ENCODE peak calls at places on chromosomes 2 and 18, in ten cellular contexts. T is occipital lobe, N is NCI-H460, V is lower leg skin, O is memory B cell, Y is NCI-H69, U is mesenteric fat pad, S is astrocyte of the spinal cord, W is BE2C, J is esophagus squamous epithelium. R is an unnamed sample.

GRCh38 chr18:36580874-36581750 is 247.7 kb downstream of the TPGS2 start:
- DNase-seq in T (no peak), N (no peak), V (no peak), O (no peak), Y (no peak), U (no peak), S (peak), W (peak), J (no peak), R (no peak)

GRCh38 chr2:143939976-143940375 is 579.9 kb downstream of the ZEB2 start:
- DNase-seq in T (no peak), N (no peak), V (no peak), O (no peak), Y (no peak), U (no peak), S (peak), W (no peak), J (no peak), R (no peak)

GRCh38 chr2:148338544-148338943 is 306.0 kb upstream of the EPC2 start:
- DNase-seq in T (no peak), N (peak), V (no peak), O (no peak), Y (no peak), U (no peak), S (peak), W (no peak), J (no peak), R (no peak)

GRCh38 chr2:176535480-176536113 is 266.4 kb downstream of the MTX2 start:
- DNase-seq in T (no peak), N (no peak), V (no peak), O (no peak), Y (peak), U (no peak), S (peak), W (no peak), J (no peak), R (no peak)

GRCh38 chr2:234137400-234138014 is 87.0 kb downstream of the SPP2 start:
- DNase-seq in T (no peak), N (no peak), V (no peak), O (no peak), Y (peak), U (no peak), S (peak), W (no peak), J (no peak), R (no peak)

GRCh38 chr2:42951263-42951938 is 159.0 kb upstream of the HAAO start:
- DNase-seq in T (no peak), N (no peak), V (no peak), O (no peak), Y (no peak), U (no peak), S (no peak), W (no peak), J (no peak), R (no peak)

GRCh38 chr2:201228912-201229290 is 31.4 kb upstream of the CASP8 start:
- DNase-seq in T (no peak), N (no peak), V (no peak), O (no peak), Y (no peak), U (no peak), S (no peak), W (no peak), J (no peak), R (peak)

GRCh38 chr2:193101591-193101990 is 906.9 kb upstream of the TMEFF2 start:
- DNase-seq in T (no peak), N (no peak), V (no peak), O (no peak), Y (no peak), U (no peak), S (no peak), W (no peak), J (no peak), R (no peak)

GRCh38 chr2:232723027-232723426 is 25.9 kb downstream of the GIGYF2 start:
- DNase-seq in T (no peak), N (no peak), V (no peak), O (no peak), Y (no peak), U (no peak), S (no peak), W (no peak), J (no peak), R (no peak)

GRCh38 chr2:149799296-149799695 is 211.7 kb upstream of the MMADHC start:
- DNase-seq in T (no peak), N (peak), V (no peak), O (no peak), Y (peak), U (no peak), S (peak), W (no peak), J (no peak), R (peak)

GRCh38 chr18:41744664-41745063 is 210.4 kb upstream of the PIK3C3 start:
- DNase-seq in T (peak), N (no peak), V (no peak), O (no peak), Y (peak), U (no peak), S (no peak), W (no peak), J (no peak), R (no peak)

GRCh38 chr2:189165656-189166380 is 13.7 kb downstream of the COL5A2 start:
- DNase-seq in T (no peak), N (no peak), V (no peak), O (no peak), Y (no peak), U (no peak), S (peak), W (no peak), J (no peak), R (no peak)

GRCh38 chr2:68514316-68514929 is 47.0 kb downstream of the APLF start:
- DNase-seq in T (no peak), N (no peak), V (no peak), O (no peak), Y (no peak), U (no peak), S (no peak), W (no peak), J (no peak), R (no peak)

GRCh38 chr2:10482460-10482859 is 34.3 kb upstream of the ODC1 start:
- DNase-seq in T (no peak), N (no peak), V (no peak), O (no peak), Y (no peak), U (no peak), S (no peak), W (no peak), J (no peak), R (no peak)

GRCh38 chr18:906416-907170 is 1.9 kb downstream of the ADCYAP1 start:
- DNase-seq in T (no peak), N (no peak), V (peak), O (no peak), Y (peak), U (no peak), S (no peak), W (peak), J (no peak), R (no peak)

R was measured in NB4.